ENCODE peak calls at places on chromosomes 4 and X, in four cellular contexts. C is HepG2, Z is K562, S is GM12878. M is an unnamed sample.
A peak's percentile ranks its signal among the peaks of the same experiment; 100 is the strongest.

GRCh38 chr4:167021545-167022155 is 212.6 kb downstream of the SPOCK3 start:
- DNase-seq in C (peak; percentile 39), Z (peak; percentile 22), S (peak; percentile 30), M (peak; percentile 69)

GRCh38 chr4:77538144-77538543 is 67.5 kb upstream of the CXCL13 start:
- DNase-seq in C (no peak), Z (no peak), S (no peak), M (no peak)

GRCh38 chr4:78561677-78562076 is 10.1 kb downstream of the ANXA3 start:
- DNase-seq in C (peak; percentile 21), Z (no peak), S (no peak), M (no peak)

GRCh38 chrX:104330966-104331365 is 76.2 kb upstream of the ESX1 start:
- DNase-seq in C (no peak), Z (no peak), S (no peak), M (no peak)

GRCh38 chr4:108360857-108361820 is 192.4 kb upstream of the LEF1 start:
- DNase-seq in C (no peak), Z (no peak), S (no peak), M (no peak)

GRCh38 chrX:8433296-8434094 is 31.1 kb upstream of the VCX3B start:
- DNase-seq in C (no peak), Z (no peak), S (no peak), M (no peak)

GRCh38 chr4:130210871-130211270 is 1114.9 kb downstream of the C4orf33 start:
- DNase-seq in C (no peak), Z (no peak), S (no peak), M (no peak)

GRCh38 chr4:5893591-5893990 is 705 bp upstream of the CRMP1 start:
- DNase-seq in C (no peak), Z (no peak), S (no peak), M (no peak)

GRCh38 chr4:53861856-53862610 is 202.4 kb downstream of the CHIC2 start:
- DNase-seq in C (no peak), Z (no peak), S (no peak), M (no peak)

GRCh38 chr4:56641494-56642051 is 39.5 kb downstream of the HOPX start:
- DNase-seq in C (no peak), Z (no peak), S (no peak), M (no peak)

GRCh38 chr4:27276322-27277073 is 415.9 kb downstream of the STIM2 start:
- DNase-seq in C (no peak), Z (no peak), S (no peak), M (no peak)

GRCh38 chr4:71389149-71389840 is 50.5 kb downstream of the SLC4A4 start:
- DNase-seq in C (no peak), Z (no peak), S (no peak), M (no peak)

GRCh38 chrX:54076903-54077302 is 32.6 kb upstream of the PHF8 start:
- DNase-seq in C (no peak), Z (no peak), S (no peak), M (no peak)

GRCh38 chr4:180335571-180335970 is 1907.6 kb upstream of the TENM3 start:
- DNase-seq in C (no peak), Z (no peak), S (no peak), M (no peak)
- TF ChIP-seq CTCF in C (no peak), Z (no peak), S (no peak), M (no peak)

GRCh38 chrX:10414872-10415703 is 205.3 kb downstream of the MID1 start:
- DNase-seq in C (no peak), Z (no peak), S (no peak), M (no peak)
- TF ChIP-seq CBFB in C (no peak), Z (no peak), S (no peak), M (no peak)

GRCh38 chr4:105551968-105552746 is at the start of gene ARHGEF38:
- DNase-seq in C (no peak), Z (no peak), S (no peak), M (peak; percentile 12)
- TF ChIP-seq ATF3 in C (no peak), Z (no peak), S (no peak), M (no peak)

DNA sequence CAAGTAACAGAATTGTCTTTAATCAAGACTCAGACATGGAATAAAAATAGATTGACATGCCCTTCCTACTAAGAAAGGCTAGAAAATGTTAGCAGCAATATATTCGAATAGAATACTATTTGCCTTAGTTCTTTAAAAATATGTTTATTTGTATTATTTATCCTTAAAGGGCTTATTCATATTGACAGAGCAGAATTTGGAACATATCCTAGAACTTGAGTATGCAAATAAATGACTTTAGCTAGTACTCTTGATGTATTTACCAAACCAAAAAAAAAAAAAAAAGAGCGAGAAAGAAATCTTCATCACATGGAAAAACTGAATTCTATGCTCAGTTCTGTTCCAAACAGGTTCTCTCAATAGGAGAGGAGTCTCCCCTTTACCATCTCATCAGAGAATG is 68.9 kb upstream of the PPARGC1A start:
- DNase-seq in C (no peak), Z (no peak), S (no peak), M (no peak)
- TF ChIP-seq CTCF in C (no peak), Z (no peak), S (no peak), M (no peak)

GRCh38 chr4:52728877-52729276 is 22.3 kb downstream of the ERVMER34-1 start:
- DNase-seq in C (no peak), Z (no peak), S (no peak), M (no peak)

GRCh38 chr4:52726821-52727580 is 24.2 kb downstream of the ERVMER34-1 start:
- DNase-seq in C (no peak), Z (no peak), S (no peak), M (no peak)

GRCh38 chr4:52729586-52729985 is 21.6 kb downstream of the ERVMER34-1 start:
- DNase-seq in C (no peak), Z (no peak), S (no peak), M (no peak)
- TF ChIP-seq CBFB in C (no peak), Z (no peak), S (no peak), M (no peak)

GRCh38 chr4:16505726-16506125 is 279.5 kb upstream of the TAPT1 start:
- DNase-seq in C (no peak), Z (no peak), S (no peak), M (peak; percentile 56)
- TF ChIP-seq ATF3 in C (no peak), Z (no peak), S (no peak), M (no peak)

GRCh38 chrX:108582151-108582550 is 142.5 kb downstream of the COL4A5 start:
- DNase-seq in C (peak; percentile 2), Z (no peak), S (no peak), M (no peak)

GRCh38 chrX:108590496-108590895 is 145.9 kb downstream of the IRS4 start:
- DNase-seq in C (no peak), Z (no peak), S (no peak), M (no peak)

DNA sequence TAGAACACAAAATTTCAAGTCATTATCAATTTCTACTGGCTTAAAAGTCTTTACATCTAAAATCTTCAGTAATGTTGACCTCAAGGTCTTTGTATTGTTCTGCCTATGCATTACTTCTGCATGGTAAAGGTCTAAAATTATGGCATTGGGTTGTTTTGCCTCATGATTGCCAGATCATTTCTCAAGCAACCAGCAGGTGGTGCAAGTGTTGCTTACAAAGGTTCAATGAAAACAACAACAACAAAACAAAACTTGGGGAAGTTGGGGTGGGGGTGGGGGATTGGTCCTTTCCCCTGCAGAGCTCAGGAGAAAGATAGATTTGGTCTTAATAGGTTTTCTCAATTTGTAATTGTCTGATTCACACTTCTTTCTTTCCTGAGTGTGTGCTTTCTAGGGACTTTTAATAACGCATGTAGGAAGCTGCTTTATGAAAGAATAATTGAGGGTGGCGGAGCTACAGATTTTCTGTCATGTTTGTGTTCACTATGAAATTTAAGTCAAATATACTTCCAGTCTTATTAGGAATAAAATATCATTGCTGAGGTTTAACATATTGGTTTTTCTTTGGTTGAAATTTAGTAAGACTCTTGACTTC is 145.1 kb downstream of the COL4A5 start:
- DNase-seq in C (no peak), Z (peak; percentile 15), S (peak; percentile 1), M (peak; percentile 29)
- TF ChIP-seq CTCF in C (no peak), Z (peak; percentile 53), S (peak; percentile 46), M (no peak)

GRCh38 chrX:21725498-21725897 is 32.4 kb downstream of the SMPX start:
- DNase-seq in C (peak; percentile 27), Z (no peak), S (no peak), M (no peak)

GRCh38 chrX:21721175-21721574 is 36.7 kb downstream of the SMPX start:
- DNase-seq in C (no peak), Z (no peak), S (no peak), M (no peak)

GRCh38 chrX:21723814-21724213 is 34.1 kb downstream of the SMPX start:
- DNase-seq in C (no peak), Z (no peak), S (no peak), M (no peak)

GRCh38 chrX:21725916-21726315 is 32.0 kb downstream of the SMPX start:
- DNase-seq in C (no peak), Z (no peak), S (no peak), M (no peak)

GRCh38 chrX:21723097-21723496 is 34.8 kb downstream of the SMPX start:
- DNase-seq in C (no peak), Z (no peak), S (no peak), M (no peak)
- TF ChIP-seq CBFB in C (no peak), Z (no peak), S (no peak), M (no peak)

DNA sequence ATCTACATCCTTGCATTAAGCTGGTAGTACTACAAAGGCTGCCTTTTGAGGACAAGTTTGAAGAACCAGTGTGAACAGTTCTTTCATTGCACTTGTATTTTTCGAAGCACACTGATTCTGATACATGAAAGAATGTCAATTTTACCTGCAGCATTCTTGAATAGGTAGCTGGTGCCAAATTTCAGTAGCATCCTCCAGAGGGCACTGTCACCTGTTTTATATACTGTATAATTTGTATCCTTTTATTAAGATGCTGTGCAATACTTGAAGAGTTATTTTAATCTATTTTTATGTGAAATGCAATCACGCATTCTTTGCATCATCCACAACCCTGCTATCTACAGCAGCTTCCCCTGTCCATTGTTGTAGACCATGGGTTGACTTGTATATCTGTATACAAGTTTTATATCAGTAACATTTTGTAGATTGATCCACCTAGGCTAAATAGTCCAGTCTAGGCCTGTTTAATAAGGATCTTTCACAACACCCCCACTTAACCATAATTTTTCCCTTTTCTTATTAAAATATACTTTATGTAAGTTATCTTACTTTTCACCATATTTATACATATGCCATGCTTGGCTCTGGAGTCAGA is 325.7 kb downstream of the PCDH7 start:
- DNase-seq in C (no peak), Z (no peak), S (no peak), M (peak; percentile 15)
- TF ChIP-seq ATF3 in C (no peak), Z (no peak), S (no peak), M (no peak)

GRCh38 chrX:39440734-39441305 is 639.6 kb downstream of the MID1IP1 start:
- DNase-seq in C (no peak), Z (no peak), S (no peak), M (no peak)

GRCh38 chrX:39437670-39438441 is 636.6 kb downstream of the MID1IP1 start:
- DNase-seq in C (no peak), Z (no peak), S (no peak), M (no peak)

GRCh38 chrX:39442332-39442731 is 641.1 kb downstream of the MID1IP1 start:
- DNase-seq in C (no peak), Z (no peak), S (peak; percentile 37), M (no peak)

GRCh38 chrX:39438603-39439602 is 637.6 kb downstream of the MID1IP1 start:
- DNase-seq in C (no peak), Z (no peak), S (no peak), M (peak; percentile 18)

GRCh38 chrX:39439910-39440733 is 638.9 kb downstream of the MID1IP1 start:
- DNase-seq in C (no peak), Z (no peak), S (peak; percentile 36), M (no peak)
- TF ChIP-seq CTCF in C (no peak), Z (no peak), S (no peak), M (no peak)